ENCODE peak calls at places on chromosomes 3 and 15, in four cellular contexts. R is CD8-positive, alpha-beta memory T cell; K is fibroblast of lung; P is heart left ventricle. M is an unnamed sample.

GRCh38 chr3:52217409-52217805 is 8.0 kb downstream of the TLR9 start:
- DNase-seq in K (no peak), R (no peak), P (no peak), M (no peak)

GRCh38 chr3:179146911-179147570 is 1.1 kb upstream of the PIK3CA start:
- DNase-seq in R (no peak), P (peak), K (peak), M (peak)

GRCh38 chr3:37590328-37591079 is 271.2 kb upstream of the CTDSPL start:
- DNase-seq in P (peak), R (no peak), K (no peak), M (no peak)

GRCh38 chr3:133890972-133891644 is 4.6 kb downstream of the RAB6B start:
- DNase-seq in R (no peak), K (no peak), P (no peak), M (no peak)

GRCh38 chr15:68330911-68331310 is 53.4 kb downstream of the FEM1B start:
- DNase-seq in K (no peak), R (no peak), P (no peak), M (no peak)

GRCh38 chr15:91952216-91952615 is 98.7 kb downstream of the SLCO3A1 start:
- DNase-seq in K (no peak), R (no peak), P (no peak), M (no peak)

GRCh38 chr3:50316657-50317242 is 5.8 kb downstream of the HYAL2 start:
- DNase-seq in K (peak), R (peak), P (no peak), M (no peak)

GRCh38 chr3:70090322-70090913 is 90.9 kb downstream of the SAMMSON start:
- DNase-seq in P (no peak), K (peak), R (no peak), M (peak)

GRCh38 chr3:141272906-141273662 is 41.5 kb downstream of the PXYLP1 start:
- DNase-seq in R (no peak), K (no peak), P (no peak), M (peak)

GRCh38 chr3:172595648-172596393 is 72.6 kb upstream of the TNFSF10 start:
- DNase-seq in P (peak), R (peak), K (peak), M (peak)